ENCODE peak calls at places on chromosomes 2 and 18, in seven cellular contexts. S is right cardiac atrium; F is caudate nucleus; U is epithelial cell of proximal tubule; Z is stimulated activated CD8-positive, alpha-beta memory T cell treated with anti-CD3 and anti-CD28 coated beads, Interleukin-4, amount 100 ng/mL, for 1 hour; B is foreskin fibroblast; I is CD4-positive, alpha-beta T cell. O is an unnamed sample.

GRCh38 chr2:120719471-120719870 is 16.2 kb upstream of the GLI2 start:
- DNase-seq in S (no peak), F (no peak), U (no peak), Z (no peak), B (no peak), I (no peak), O (no peak)

GRCh38 chr2:238717084-238717483 is 130.8 kb upstream of the TWIST2 start:
- DNase-seq in S (no peak), F (no peak), U (no peak), Z (no peak), B (no peak), I (no peak), O (no peak)

GRCh38 chr2:119644186-119644585 is 34.8 kb upstream of the TMEM177 start:
- DNase-seq in S (no peak), F (no peak), U (no peak), Z (no peak), B (no peak), I (no peak), O (no peak)

GRCh38 chr2:169294001-169294675 is 68.2 kb downstream of the LRP2 start:
- DNase-seq in S (no peak), F (no peak), U (no peak), Z (no peak), B (no peak), I (no peak), O (no peak)

GRCh38 chr2:149733936-149734685 is 146.5 kb upstream of the MMADHC start:
- DNase-seq in S (no peak), F (no peak), U (no peak), Z (no peak), B (peak), I (no peak), O (peak)

GRCh38 chr2:101328474-101329007 is 20.0 kb upstream of the RNF149 start:
- DNase-seq in S (no peak), F (no peak), U (no peak), Z (no peak), B (peak), I (no peak), O (no peak)

GRCh38 chr2:177530513-177531039 is 138.0 kb downstream of the AGPS start:
- DNase-seq in S (no peak), F (no peak), U (no peak), Z (no peak), B (no peak), I (no peak), O (no peak)

GRCh38 chr2:239444626-239445625 is 44.1 kb upstream of the HDAC4 start:
- DNase-seq in S (no peak), F (peak), U (no peak), Z (no peak), B (peak), I (no peak), O (no peak)

GRCh38 chr2:203025592-203025991 is 10.9 kb downstream of the NBEAL1 start:
- DNase-seq in S (no peak), F (no peak), U (no peak), Z (no peak), B (no peak), I (no peak), O (no peak)

GRCh38 chr2:64836566-64836965 is 152.6 kb upstream of the SLC1A4 start:
- DNase-seq in S (no peak), F (no peak), U (no peak), Z (no peak), B (no peak), I (no peak), O (no peak)

GRCh38 chr2:153388246-153388645 is 90.3 kb downstream of the RPRM start:
- DNase-seq in S (no peak), F (no peak), U (peak), Z (no peak), B (no peak), I (no peak), O (peak)

GRCh38 chr2:186946896-186947467 is 98.0 kb upstream of the ZSWIM2 start:
- DNase-seq in S (no peak), F (no peak), U (no peak), Z (no peak), B (no peak), I (no peak), O (no peak)

GRCh38 chr18:57561728-57562423 is 24.6 kb downstream of the FECH start:
- DNase-seq in S (no peak), F (peak), U (no peak), Z (no peak), B (peak), I (no peak), O (peak)